ENCODE peak calls at places on chromosomes 11 and 22, in four cellular contexts. One of them, this sample, is unnamed.

GRCh38 chr11:117856252-117856651 is 20.2 kb downstream of the FXYD6 start:
- DNase-seq in IMR-90: no peak
- DNase-seq in mammary epithelial cell: no peak
- DNase-seq in neuronal stem cell: no peak
- DNase-seq in this sample: no peak

GRCh38 chr11:122655527-122656072 is at the start of gene UBASH3B:
- DNase-seq in mammary epithelial cell: peak
- DNase-seq in IMR-90: peak
- DNase-seq in neuronal stem cell: peak
- DNase-seq in this sample: peak

GRCh38 chr11:34162856-34163255 is 57.4 kb downstream of the NAT10 start:
- DNase-seq in mammary epithelial cell: no peak
- DNase-seq in neuronal stem cell: no peak
- DNase-seq in IMR-90: no peak
- DNase-seq in this sample: no peak

GRCh38 chr11:110158317-110159200 is 65.4 kb downstream of the ZC3H12C start:
- DNase-seq in mammary epithelial cell: no peak
- DNase-seq in IMR-90: no peak
- DNase-seq in neuronal stem cell: no peak
- DNase-seq in this sample: no peak

GRCh38 chr11:72067266-72067665 is 13.1 kb downstream of the NUMA1 start:
- DNase-seq in neuronal stem cell: no peak
- DNase-seq in IMR-90: no peak
- DNase-seq in mammary epithelial cell: no peak
- DNase-seq in this sample: no peak

GRCh38 chr11:473975-474785 is 24.1 kb downstream of the PTDSS2 start:
- DNase-seq in mammary epithelial cell: no peak
- DNase-seq in neuronal stem cell: no peak
- DNase-seq in IMR-90: no peak
- DNase-seq in this sample: no peak

GRCh38 chr22:44489817-44490216 is 8.2 kb downstream of the RTL6 start:
- DNase-seq in IMR-90: no peak
- DNase-seq in mammary epithelial cell: no peak
- DNase-seq in neuronal stem cell: no peak
- DNase-seq in this sample: no peak

GRCh38 chr22:50252081-50253045 is 1.3 kb upstream of the HDAC10 start:
- DNase-seq in neuronal stem cell: peak
- DNase-seq in mammary epithelial cell: peak
- DNase-seq in IMR-90: peak
- DNase-seq in this sample: peak

GRCh38 chr11:31442086-31442485 is 67.3 kb downstream of the IMMP1L start:
- DNase-seq in neuronal stem cell: no peak
- DNase-seq in mammary epithelial cell: no peak
- DNase-seq in IMR-90: no peak
- DNase-seq in this sample: no peak

GRCh38 chr22:17375914-17376614 is 6.8 kb downstream of the CECR2 start:
- DNase-seq in neuronal stem cell: no peak
- DNase-seq in mammary epithelial cell: no peak
- DNase-seq in IMR-90: no peak
- DNase-seq in this sample: no peak

GRCh38 chr22:30867746-30868662 is 100.6 kb downstream of the MORC2 start:
- DNase-seq in neuronal stem cell: no peak
- DNase-seq in mammary epithelial cell: no peak
- DNase-seq in IMR-90: no peak
- DNase-seq in this sample: no peak

GRCh38 chr11:82092904-82093303 is 640.8 kb downstream of the FAM181B start:
- DNase-seq in neuronal stem cell: no peak
- DNase-seq in IMR-90: no peak
- DNase-seq in mammary epithelial cell: no peak
- DNase-seq in this sample: no peak

GRCh38 chr11:121703166-121703565 is 250.4 kb upstream of the SORL1-AS1 start:
- DNase-seq in IMR-90: no peak
- DNase-seq in mammary epithelial cell: no peak
- DNase-seq in neuronal stem cell: no peak
- DNase-seq in this sample: no peak

GRCh38 chr11:126816655-126817054 is 183.9 kb downstream of the KIRREL3 start:
- DNase-seq in neuronal stem cell: no peak
- DNase-seq in IMR-90: no peak
- DNase-seq in mammary epithelial cell: no peak
- DNase-seq in this sample: peak

GRCh38 chr11:86674965-86675364 is 2.5 kb upstream of the ME3 start:
- DNase-seq in IMR-90: no peak
- DNase-seq in mammary epithelial cell: no peak
- DNase-seq in neuronal stem cell: no peak
- DNase-seq in this sample: no peak

DNA sequence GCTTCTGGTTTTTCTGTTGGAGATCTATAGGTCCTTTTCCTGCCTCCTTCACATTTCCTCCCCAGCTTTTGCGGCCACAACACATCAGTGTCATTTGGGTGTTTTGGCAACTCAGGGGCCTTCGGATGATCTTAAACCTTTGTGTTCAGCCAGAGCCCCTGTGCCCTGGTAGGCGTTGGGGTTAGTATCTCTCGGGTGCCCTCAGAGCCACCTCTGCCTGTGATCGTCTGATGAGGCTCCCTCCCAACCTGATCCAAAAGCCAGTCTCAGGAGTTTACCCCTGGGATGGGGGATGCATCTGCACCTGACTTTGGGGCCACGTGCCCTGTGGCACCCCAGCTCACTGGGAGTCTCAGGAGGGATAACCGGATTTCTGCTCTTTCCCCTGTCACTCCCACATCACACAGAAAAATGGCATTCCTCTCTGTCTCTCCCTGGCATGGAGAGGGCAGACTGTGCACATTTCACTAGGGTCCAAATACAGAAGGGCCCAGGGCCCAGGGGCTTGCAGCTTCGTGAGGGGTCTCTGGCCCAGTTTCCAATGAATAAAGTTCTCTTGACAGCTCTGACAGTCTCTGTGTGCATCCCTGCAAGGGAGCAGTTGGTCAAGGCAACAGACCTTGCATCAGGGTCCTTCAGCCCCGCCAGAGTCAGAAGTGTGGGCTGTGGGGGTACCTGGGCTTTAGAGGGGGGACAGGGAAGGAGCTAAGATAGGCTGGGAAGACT is 2.6 kb downstream of the RNF26 start:
- DNase-seq in IMR-90: no peak
- DNase-seq in mammary epithelial cell: no peak
- DNase-seq in neuronal stem cell: no peak
- DNase-seq in this sample: no peak
- H3K4me3 ChIP-seq in IMR-90: no peak
- H3K4me3 ChIP-seq in mammary epithelial cell: no peak
- H3K4me3 ChIP-seq in neuronal stem cell: no peak
- H3K4me3 ChIP-seq in this sample: no peak

DNA sequence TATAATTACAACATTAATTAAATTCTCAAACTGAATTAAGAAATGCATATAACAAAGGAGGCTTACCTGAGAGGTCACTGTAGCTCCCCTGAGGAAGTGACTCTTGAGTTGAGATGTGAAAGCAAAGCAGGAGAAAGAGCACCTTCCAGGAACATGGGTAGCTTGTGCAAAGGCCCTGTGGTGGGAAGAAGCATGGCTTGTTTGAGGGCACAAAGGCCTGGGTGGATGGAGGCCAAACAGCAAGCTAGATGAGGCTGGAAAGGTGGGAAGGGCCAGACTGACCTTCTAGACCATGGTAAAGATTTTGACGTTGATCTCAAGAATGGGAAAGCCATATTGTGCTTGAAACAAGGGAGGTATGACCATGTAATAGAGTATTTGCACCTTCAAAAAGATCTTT is 155.1 kb downstream of the PKNOX2 start:
- DNase-seq in mammary epithelial cell: no peak
- DNase-seq in neuronal stem cell: no peak
- DNase-seq in IMR-90: no peak
- DNase-seq in this sample: no peak
- H3K4me3 ChIP-seq in mammary epithelial cell: no peak
- H3K4me3 ChIP-seq in neuronal stem cell: no peak
- H3K4me3 ChIP-seq in IMR-90: no peak
- H3K4me3 ChIP-seq in this sample: no peak

DNA sequence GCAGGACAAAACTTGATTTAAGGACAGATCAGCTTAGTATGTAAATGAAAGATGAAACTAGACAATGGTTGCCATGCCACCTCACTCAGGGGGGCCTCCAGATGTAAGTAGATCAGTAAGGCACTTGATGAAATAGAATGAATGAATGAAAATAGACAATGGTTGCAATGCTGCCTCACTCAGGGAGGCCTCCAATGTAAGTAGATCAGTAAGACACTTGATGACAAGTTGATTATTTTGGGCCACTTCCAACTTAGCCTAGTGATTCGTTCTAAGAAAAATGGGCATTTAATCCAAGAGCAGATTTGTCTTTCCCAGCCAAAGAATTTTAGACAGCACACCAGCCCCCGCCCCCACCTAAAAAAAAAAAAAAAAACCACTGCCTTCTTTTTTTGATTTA is 19.2 kb upstream of the SLC5A12 start:
- DNase-seq in mammary epithelial cell: no peak
- DNase-seq in neuronal stem cell: no peak
- DNase-seq in IMR-90: no peak
- DNase-seq in this sample: peak
- H3K4me3 ChIP-seq in mammary epithelial cell: no peak
- H3K4me3 ChIP-seq in neuronal stem cell: no peak
- H3K4me3 ChIP-seq in IMR-90: no peak
- H3K4me3 ChIP-seq in this sample: no peak

DNA sequence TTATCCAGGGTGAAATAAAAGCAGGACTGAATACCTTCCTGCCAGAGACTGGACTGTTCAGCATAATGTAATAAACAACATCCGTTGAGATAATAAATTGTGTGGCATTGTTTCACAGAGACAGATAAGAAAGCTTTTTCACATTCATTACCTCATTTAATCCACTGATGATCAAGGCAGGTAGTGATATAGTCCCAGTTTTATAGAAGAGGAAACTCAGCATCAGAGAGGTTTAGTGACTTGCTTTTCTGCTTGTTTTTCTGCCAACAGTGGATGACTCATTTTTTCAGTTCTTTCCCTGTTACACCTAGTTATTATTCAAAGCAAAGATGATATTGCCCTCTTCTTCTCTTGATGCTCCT is 4.0 kb downstream of the MYO18B start:
- DNase-seq in IMR-90: peak
- DNase-seq in neuronal stem cell: no peak
- DNase-seq in mammary epithelial cell: peak
- DNase-seq in this sample: peak
- H3K4me3 ChIP-seq in IMR-90: no peak
- H3K4me3 ChIP-seq in neuronal stem cell: no peak
- H3K4me3 ChIP-seq in mammary epithelial cell: no peak
- H3K4me3 ChIP-seq in this sample: no peak

GRCh38 chr22:39243443-39244072 is 1.2 kb downstream of the PDGFB start:
- DNase-seq in neuronal stem cell: no peak
- DNase-seq in IMR-90: no peak
- DNase-seq in mammary epithelial cell: peak
- DNase-seq in this sample: no peak
- H3K4me3 ChIP-seq in neuronal stem cell: peak
- H3K4me3 ChIP-seq in IMR-90: peak
- H3K4me3 ChIP-seq in mammary epithelial cell: peak
- H3K4me3 ChIP-seq in this sample: peak

GRCh38 chr11:91956711-91957110 is 267.9 kb upstream of the FAT3 start:
- DNase-seq in neuronal stem cell: no peak
- DNase-seq in IMR-90: no peak
- DNase-seq in mammary epithelial cell: no peak
- DNase-seq in this sample: no peak
- H3K4me3 ChIP-seq in neuronal stem cell: no peak
- H3K4me3 ChIP-seq in IMR-90: no peak
- H3K4me3 ChIP-seq in mammary epithelial cell: no peak
- H3K4me3 ChIP-seq in this sample: no peak

DNA sequence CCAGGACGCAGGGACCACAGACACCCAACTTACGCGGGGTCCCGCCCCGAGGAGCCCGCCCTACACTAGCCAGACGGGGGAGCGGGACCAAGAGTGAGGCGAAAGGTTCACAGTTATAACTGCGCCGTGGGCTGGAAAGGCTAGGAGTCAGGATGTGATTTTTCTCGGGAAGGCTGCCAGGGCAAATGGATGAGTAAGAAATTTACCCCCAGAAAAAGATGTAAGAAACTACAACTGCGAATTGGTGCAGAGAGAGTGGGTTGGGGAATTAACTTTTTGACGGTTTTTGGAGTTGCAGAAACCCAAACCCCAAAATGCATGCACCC is 1.3 kb downstream of the TSPAN18 start:
- DNase-seq in mammary epithelial cell: no peak
- DNase-seq in IMR-90: no peak
- DNase-seq in neuronal stem cell: no peak
- DNase-seq in this sample: no peak
- H3K4me3 ChIP-seq in mammary epithelial cell: no peak
- H3K4me3 ChIP-seq in IMR-90: peak
- H3K4me3 ChIP-seq in neuronal stem cell: peak
- H3K4me3 ChIP-seq in this sample: no peak

DNA sequence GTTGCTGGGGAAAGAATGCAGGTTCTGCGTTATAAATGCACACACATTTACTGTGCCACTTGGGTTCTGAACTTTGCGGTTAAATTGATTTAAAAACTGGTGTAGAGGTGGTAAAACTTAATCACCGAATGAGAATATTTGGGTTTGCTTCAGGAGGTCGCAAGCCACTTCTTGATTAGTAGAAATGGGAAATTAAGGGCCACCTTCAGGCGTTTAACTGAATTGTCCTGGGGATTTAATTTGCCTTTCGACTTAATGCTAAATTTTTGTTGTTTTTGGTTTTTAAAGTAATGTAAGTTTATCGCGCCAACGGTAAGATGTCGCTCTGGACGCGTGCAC is 460 bp upstream of the NCR3LG1 start:
- DNase-seq in IMR-90: no peak
- DNase-seq in neuronal stem cell: no peak
- DNase-seq in mammary epithelial cell: no peak
- DNase-seq in this sample: no peak
- H3K4me3 ChIP-seq in IMR-90: peak
- H3K4me3 ChIP-seq in neuronal stem cell: peak
- H3K4me3 ChIP-seq in mammary epithelial cell: no peak
- H3K4me3 ChIP-seq in this sample: peak